ENCODE peak calls at places on chromosome 13, in eight cellular contexts. J is activated B cell treated with CpG ODN at 0.5 μM for 24 hours, G is BE2C, H is fibroblast of the aortic adventitia, K is heart right ventricle, Z is ovary, F is neural progenitor cell, B is GM13977. I is an unnamed sample.

GRCh38 chr13:42753697-42754096 is 27.7 kb upstream of the FAM216B start:
- DNase-seq in J (no peak), G (no peak), H (no peak), K (no peak), Z (no peak), F (no peak), B (no peak), I (no peak)

GRCh38 chr13:25727250-25727649 is 324.6 kb downstream of the SHISA2 start:
- DNase-seq in J (no peak), G (no peak), H (no peak), K (no peak), Z (no peak), F (no peak), B (no peak), I (no peak)

GRCh38 chr13:76937416-76937815 is 10.9 kb upstream of the ACOD1 start:
- DNase-seq in J (no peak), G (no peak), H (peak), K (no peak), Z (no peak), F (no peak), B (no peak), I (no peak)

GRCh38 chr13:110447058-110447511 is 114.4 kb downstream of the RAB20 start:
- DNase-seq in J (no peak), G (no peak), H (peak), K (no peak), Z (peak), F (no peak), B (no peak), I (no peak)

GRCh38 chr13:27027086-27027667 is 144.4 kb downstream of the USP12 start:
- DNase-seq in J (no peak), G (no peak), H (no peak), K (no peak), Z (no peak), F (no peak), B (no peak), I (no peak)

GRCh38 chr13:88565566-88565965 is 894.4 kb downstream of the SLITRK5 start:
- DNase-seq in J (no peak), G (no peak), H (no peak), K (no peak), Z (no peak), F (no peak), B (no peak), I (no peak)

GRCh38 chr13:113882716-113883115 is 18.8 kb upstream of the GAS6 start:
- DNase-seq in J (no peak), G (no peak), H (no peak), K (no peak), Z (no peak), F (no peak), B (peak), I (no peak)

GRCh38 chr13:113823771-113824170 is 40.1 kb downstream of the GAS6 start:
- DNase-seq in J (no peak), G (no peak), H (no peak), K (no peak), Z (no peak), F (no peak), B (no peak), I (no peak)

GRCh38 chr13:110283661-110284516 is 23.1 kb downstream of the COL4A1 start:
- DNase-seq in J (no peak), G (no peak), H (peak), K (no peak), Z (no peak), F (no peak), B (no peak), I (no peak)

GRCh38 chr13:111521030-111521429 is 200.6 kb downstream of the TEX29 start:
- DNase-seq in J (no peak), G (no peak), H (no peak), K (no peak), Z (no peak), F (no peak), B (no peak), I (no peak)

GRCh38 chr13:27824121-27824520 is 31.8 kb downstream of the GSX1 start:
- DNase-seq in J (no peak), G (no peak), H (no peak), K (no peak), Z (no peak), F (no peak), B (no peak), I (no peak)

GRCh38 chr13:47798906-47799305 is 202.2 kb downstream of the SUCLA2 start:
- DNase-seq in J (no peak), G (no peak), H (peak), K (no peak), Z (no peak), F (no peak), B (no peak), I (no peak)

GRCh38 chr13:47798194-47798593 is 202.9 kb downstream of the SUCLA2 start:
- DNase-seq in J (no peak), G (peak), H (no peak), K (no peak), Z (no peak), F (no peak), B (no peak), I (no peak)

GRCh38 chr13:47796816-47797215 is 204.3 kb downstream of the SUCLA2 start:
- DNase-seq in J (no peak), G (no peak), H (no peak), K (peak), Z (no peak), F (no peak), B (no peak), I (no peak)

GRCh38 chr13:47790755-47791154 is 210.3 kb downstream of the SUCLA2 start:
- DNase-seq in J (no peak), G (no peak), H (no peak), K (no peak), Z (no peak), F (no peak), B (no peak), I (no peak)

DNA sequence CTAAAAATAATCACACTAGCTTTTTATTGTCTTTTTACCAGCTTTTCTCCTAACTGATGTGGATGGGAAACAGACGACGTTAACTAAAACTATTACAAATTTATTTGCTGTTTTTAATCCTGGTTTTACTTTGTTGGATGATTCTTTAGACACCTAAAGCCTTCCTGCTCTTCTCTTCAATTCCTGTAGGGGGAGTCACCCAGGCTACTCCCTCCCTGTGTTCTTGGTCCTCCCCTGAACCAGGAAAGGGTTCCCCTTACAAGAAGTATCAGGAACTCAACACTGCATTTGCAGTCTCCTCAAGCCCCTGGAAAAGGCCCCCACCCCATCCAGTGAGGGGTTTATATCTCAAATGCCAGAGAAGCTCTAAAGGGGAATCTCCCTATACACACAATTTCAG is 206.1 kb downstream of the SUCLA2 start:
- DNase-seq in J (no peak), G (peak), H (peak), K (no peak), Z (no peak), F (no peak), B (no peak), I (no peak)
- TF ChIP-seq CTCF in J (no peak), G (peak), H (peak), K (peak), Z (no peak), F (peak), B (peak), I (no peak)

GRCh38 chr13:32370805-32371204 is 55.5 kb downstream of the BRCA2 start:
- DNase-seq in J (no peak), G (no peak), H (no peak), K (no peak), Z (no peak), F (no peak), B (no peak), I (no peak)
- TF ChIP-seq CTCF in J (no peak), G (no peak), H (no peak), K (no peak), Z (no peak), F (no peak), B (no peak), I (no peak)

GRCh38 chr13:45928843-45929242 is 77.3 kb upstream of the SIAH3 start:
- DNase-seq in J (no peak), G (no peak), H (peak), K (no peak), Z (no peak), F (no peak), B (no peak), I (no peak)

GRCh38 chr13:45928196-45928595 is 76.6 kb upstream of the SIAH3 start:
- DNase-seq in J (no peak), G (no peak), H (no peak), K (no peak), Z (no peak), F (no peak), B (no peak), I (no peak)

GRCh38 chr13:45921337-45921736 is 69.8 kb upstream of the SIAH3 start:
- DNase-seq in J (no peak), G (no peak), H (no peak), K (no peak), Z (no peak), F (no peak), B (no peak), I (no peak)

DNA sequence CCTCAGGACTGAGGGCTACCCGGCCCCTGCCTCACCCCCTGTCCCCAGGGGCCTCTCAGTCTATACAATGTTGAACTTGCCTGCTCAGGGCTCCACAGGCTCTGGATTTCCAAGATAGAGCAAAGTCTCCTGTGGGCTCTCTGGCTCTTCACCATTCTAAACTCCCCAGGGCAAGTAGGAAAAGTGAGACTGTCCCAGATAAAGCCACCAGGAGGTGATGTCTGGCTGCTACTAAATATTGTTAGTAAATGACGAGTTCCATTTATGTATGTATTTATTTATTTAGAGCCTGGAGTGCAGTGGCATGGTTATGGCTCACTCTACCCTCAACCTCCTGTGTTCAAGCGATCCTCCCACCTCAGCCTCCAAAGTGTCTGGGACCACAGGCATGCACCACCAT is 73.6 kb upstream of the SIAH3 start:
- DNase-seq in J (no peak), G (no peak), H (no peak), K (no peak), Z (no peak), F (no peak), B (no peak), I (no peak)
- TF ChIP-seq CTCF in J (no peak), G (no peak), H (no peak), K (no peak), Z (no peak), F (no peak), B (peak), I (no peak)

DNA sequence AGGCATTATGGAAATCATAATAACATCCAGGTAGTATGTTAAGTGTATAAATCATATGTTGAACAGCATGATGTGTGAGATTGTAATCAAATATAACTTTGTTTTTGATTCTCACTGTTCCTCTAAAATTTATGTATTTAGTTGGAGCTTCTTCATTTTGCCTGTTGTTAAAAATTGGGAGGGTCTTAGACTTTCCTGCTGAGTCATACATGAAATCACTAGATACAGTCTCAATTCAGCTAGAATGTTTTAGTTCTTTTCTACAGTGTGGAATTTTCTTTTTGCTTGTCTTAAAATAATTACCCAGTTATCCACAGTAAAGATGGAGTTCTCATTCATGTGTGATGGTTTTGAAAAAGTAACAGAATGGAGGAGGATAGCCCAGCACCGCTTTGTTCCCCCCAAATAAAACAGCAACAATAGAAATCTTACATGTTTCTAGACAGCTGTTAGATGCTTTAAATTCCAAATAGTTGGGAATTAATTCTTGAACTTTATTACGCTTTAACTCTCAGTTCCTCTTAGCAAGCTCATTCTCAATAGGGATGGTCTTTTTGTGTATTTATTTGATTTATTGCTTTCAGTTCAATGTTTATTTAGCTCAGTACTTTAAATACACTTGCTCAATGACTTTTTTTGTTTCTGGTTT is 109.5 kb downstream of the PDS5B start:
- DNase-seq in J (no peak), G (no peak), H (peak), K (no peak), Z (no peak), F (no peak), B (no peak), I (no peak)
- TF ChIP-seq CTCF in J (no peak), G (no peak), H (no peak), K (no peak), Z (no peak), F (no peak), B (no peak), I (no peak)

GRCh38 chr13:106033634-106034033 is 501.8 kb downstream of the EFNB2 start:
- DNase-seq in J (no peak), G (no peak), H (peak), K (no peak), Z (no peak), F (no peak), B (no peak), I (no peak)
- TF ChIP-seq CTCF in J (no peak), G (peak), H (peak), K (no peak), Z (no peak), F (peak), B (no peak), I (no peak)

GRCh38 chr13:98879127-98879520 is 98.7 kb downstream of the DOCK9 start:
- DNase-seq in J (no peak), G (no peak), H (no peak), K (no peak), Z (no peak), F (no peak), B (no peak), I (no peak)
- TF ChIP-seq CTCF in J (no peak), G (peak), H (no peak), K (no peak), Z (no peak), F (no peak), B (no peak), I (no peak)

DNA sequence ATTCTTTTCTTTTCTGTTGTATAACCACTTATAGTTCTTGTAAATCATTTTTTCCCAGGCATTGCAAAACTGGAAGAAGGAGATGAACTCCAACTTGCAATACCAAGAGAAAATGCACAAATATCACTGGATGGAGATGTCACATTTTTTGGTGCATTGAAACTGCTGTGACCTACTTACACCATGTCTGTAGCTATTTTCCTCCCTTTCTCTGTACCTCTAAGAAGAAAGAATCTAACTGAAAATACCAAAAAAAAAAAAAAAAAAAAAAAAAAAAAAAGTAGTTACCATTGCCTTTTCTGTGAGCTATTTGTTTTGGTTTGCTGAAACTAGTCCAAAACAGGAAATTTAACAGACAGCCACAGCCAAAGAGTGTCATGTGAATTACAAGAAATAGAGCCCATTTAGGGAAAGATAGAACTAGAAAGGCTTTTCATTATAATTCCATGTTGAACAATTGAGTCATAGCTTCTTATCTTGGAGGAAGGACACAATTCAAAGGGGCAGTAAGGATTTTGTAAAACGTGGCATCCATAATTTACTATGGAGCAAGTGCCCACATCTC is 37.3 kb downstream of the TNFSF13B start:
- DNase-seq in J (no peak), G (no peak), H (no peak), K (no peak), Z (no peak), F (no peak), B (no peak), I (no peak)
- TF ChIP-seq CTCF in J (no peak), G (no peak), H (no peak), K (no peak), Z (no peak), F (no peak), B (no peak), I (no peak)

DNA sequence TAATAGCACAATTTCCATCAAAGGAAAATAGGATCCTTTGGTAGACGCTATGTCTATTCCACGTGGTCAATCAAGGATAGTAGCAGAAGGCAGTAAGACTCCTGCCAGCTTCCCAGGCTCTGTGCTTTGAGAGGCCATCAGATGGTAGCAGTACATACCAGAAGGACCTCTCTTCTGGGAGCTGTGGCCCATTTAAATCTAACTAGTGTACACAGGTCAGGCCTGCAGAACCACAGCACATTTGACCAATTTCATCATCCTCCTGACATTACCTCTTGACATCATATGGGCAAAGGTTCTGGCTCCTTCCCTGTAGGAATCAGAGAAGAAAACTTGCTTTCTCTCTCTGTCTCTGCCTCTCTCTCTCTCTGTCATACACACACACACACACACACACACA is 229.6 kb upstream of the HTR2A start:
- DNase-seq in J (no peak), G (no peak), H (peak), K (no peak), Z (no peak), F (no peak), B (no peak), I (no peak)
- TF ChIP-seq CTCF in J (no peak), G (peak), H (peak), K (no peak), Z (no peak), F (peak), B (peak), I (no peak)

GRCh38 chr13:52009985-52010384 is 1.3 kb downstream of the ATP7B start:
- DNase-seq in J (no peak), G (no peak), H (no peak), K (no peak), Z (no peak), F (no peak), B (no peak), I (no peak)
- TF ChIP-seq CTCF in J (no peak), G (no peak), H (no peak), K (no peak), Z (no peak), F (no peak), B (no peak), I (no peak)

DNA sequence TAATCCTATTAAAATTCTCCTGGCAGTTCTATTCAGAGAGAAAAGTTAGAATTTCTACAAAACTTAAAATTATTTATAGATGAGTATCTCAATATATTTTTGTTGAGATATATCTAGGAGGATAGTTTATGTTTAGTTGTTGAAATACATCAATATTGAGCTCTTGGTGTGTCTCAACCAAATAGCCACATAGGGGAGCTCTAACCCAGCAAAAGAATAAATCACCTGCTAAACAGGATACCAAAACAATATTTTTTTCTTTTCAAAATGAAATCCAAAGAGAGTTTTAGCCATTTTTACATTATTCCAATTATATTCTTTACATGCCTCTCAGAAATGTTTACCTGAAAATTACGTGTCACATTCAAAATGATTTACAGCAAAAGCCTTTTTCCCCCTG is 954.7 kb downstream of the SLITRK6 start:
- DNase-seq in J (no peak), G (no peak), H (no peak), K (no peak), Z (no peak), F (peak), B (peak), I (no peak)
- TF ChIP-seq CTCF in J (no peak), G (peak), H (no peak), K (no peak), Z (no peak), F (peak), B (peak), I (no peak)